ENCODE peak calls at places on chromosome 18, in five cellular contexts. D is M059J; W is stimulated activated naive CD8-positive, alpha-beta T cell treated with anti-CD3 and anti-CD28 coated beads, Interleukin-15, amount 100 ng/mL, for 72 hours; H is activated CD8-positive, alpha-beta memory T cell treated with anti-CD3 and anti-CD28 coated beads, Interleukin-2, amount 50 U/mL, for 4 hours; X is transverse colon. S is an unnamed sample.

GRCh38 chr18:76587147-76587885 is 92.3 kb upstream of the ZNF516 start:
- DNase-seq in D (no peak), W (no peak), H (no peak), X (no peak), S (no peak)

GRCh38 chr18:74114206-74114605 is 33.4 kb downstream of the FBXO15 start:
- DNase-seq in D (peak; percentile 9), W (no peak), H (no peak), X (no peak), S (no peak)

GRCh38 chr18:58541789-58542425 is 87.0 kb downstream of the ALPK2 start:
- DNase-seq in D (peak; percentile 99), W (peak; percentile 53), H (peak; percentile 36), X (no peak), S (peak; percentile 46)

GRCh38 chr18:26650310-26651285 is 102.2 kb upstream of the KCTD1 start:
- DNase-seq in D (no peak), W (no peak), H (no peak), X (no peak), S (no peak)

GRCh38 chr18:57122906-57123510 is 23.9 kb upstream of the BOD1L2 start:
- DNase-seq in D (no peak), W (no peak), H (no peak), X (no peak), S (no peak)

GRCh38 chr18:79717555-79718074 is 38.0 kb downstream of the CTDP1 start:
- DNase-seq in D (no peak), W (no peak), H (no peak), X (no peak), S (no peak)

GRCh38 chr18:12233378-12233777 is 20.8 kb upstream of the CIDEA start:
- DNase-seq in D (peak; percentile 59), W (no peak), H (no peak), X (no peak), S (no peak)

GRCh38 chr18:58572181-58572580 is 56.7 kb downstream of the ALPK2 start:
- DNase-seq in D (peak; percentile 99), W (no peak), H (no peak), X (peak; percentile 20), S (no peak)

GRCh38 chr18:10514082-10514481 is 11.7 kb upstream of the NAPG start:
- DNase-seq in D (no peak), W (no peak), H (no peak), X (no peak), S (no peak)

GRCh38 chr18:30828700-30829099 is 213.8 kb downstream of the DSC3 start:
- DNase-seq in D (no peak), W (no peak), H (no peak), X (no peak), S (no peak)

GRCh38 chr18:26091047-26091630 is 726 bp upstream of the SS18 start:
- DNase-seq in D (peak; percentile 81), W (no peak), H (no peak), X (no peak), S (no peak)

GRCh38 chr18:64972545-64972944 is 778.3 kb upstream of the CDH7 start:
- DNase-seq in D (no peak), W (no peak), H (no peak), X (no peak), S (no peak)

GRCh38 chr18:75785175-75785574 is 357.7 kb upstream of the SMIM21 start:
- DNase-seq in D (no peak), W (no peak), H (no peak), X (no peak), S (no peak)

GRCh38 chr18:45920367-45920766 is 46.8 kb downstream of the EPG5 start:
- DNase-seq in D (peak; percentile 97), W (no peak), H (no peak), X (peak; percentile 60), S (peak; percentile 5)

GRCh38 chr18:49023281-49023937 is 72.6 kb upstream of the SMAD7 start:
- DNase-seq in D (no peak), W (no peak), H (no peak), X (peak; percentile 6), S (no peak)

GRCh38 chr18:26322892-26323653 is 96.8 kb downstream of the TAF4B start:
- DNase-seq in D (peak; percentile 79), W (no peak), H (no peak), X (no peak), S (no peak)

GRCh38 chr18:79924814-79925655 is 26.4 kb downstream of the SLC66A2 start:
- DNase-seq in D (no peak), W (no peak), H (no peak), X (peak; percentile 6), S (no peak)

GRCh38 chr18:57901819-57902600 is 98.9 kb upstream of the ATP8B1 start:
- DNase-seq in D (no peak), W (no peak), H (no peak), X (peak; percentile 62), S (no peak)

GRCh38 chr18:45627204-45627526 is 11.9 kb downstream of the SLC14A2 start:
- DNase-seq in D (no peak), W (no peak), H (no peak), X (no peak), S (no peak)

GRCh38 chr18:46397174-46397573 is 259.8 kb downstream of the LOXHD1 start:
- DNase-seq in D (no peak), W (no peak), H (no peak), X (no peak), S (no peak)

GRCh38 chr18:55401638-55402191 is 186.3 kb downstream of the TCF4 start:
- DNase-seq in D (peak; percentile 91), W (no peak), H (no peak), X (no peak), S (no peak)

GRCh38 chr18:61127714-61128485 is 205.3 kb upstream of the CDH20 start:
- DNase-seq in D (no peak), W (no peak), H (no peak), X (no peak), S (no peak)

GRCh38 chr18:48680871-48681270 is 142.0 kb downstream of the CTIF start:
- DNase-seq in D (no peak), W (no peak), H (no peak), X (no peak), S (no peak)

GRCh38 chr18:45415614-45416013 is 199.7 kb upstream of the SLC14A2 start:
- DNase-seq in D (no peak), W (no peak), H (no peak), X (no peak), S (no peak)

GRCh38 chr18:63207825-63208224 is 111.7 kb downstream of the BCL2 start:
- DNase-seq in D (no peak), W (no peak), H (no peak), X (no peak), S (no peak)

GRCh38 chr18:39841133-39842041 is 2113.6 kb upstream of the PIK3C3 start:
- DNase-seq in D (peak; percentile 87), W (no peak), H (no peak), X (peak; percentile 41), S (peak; percentile 6)

GRCh38 chr18:31439807-31440325 is 7.7 kb upstream of the DSG3 start:
- DNase-seq in D (no peak), W (no peak), H (no peak), X (no peak), S (peak; percentile 39)

GRCh38 chr18:21383031-21383430 is 141.0 kb downstream of the GREB1L start:
- DNase-seq in D (no peak), W (no peak), H (no peak), X (no peak), S (no peak)

GRCh38 chr18:62715829-62716678 is 713 bp downstream of the PHLPP1 start:
- DNase-seq in D (peak; percentile 70), W (peak; percentile 77), H (peak; percentile 52), X (peak; percentile 70), S (peak; percentile 77)

GRCh38 chr18:49321800-49322461 is 138.5 kb downstream of the DYM start:
- DNase-seq in D (peak; percentile 64), W (no peak), H (no peak), X (no peak), S (no peak)

GRCh38 chr18:27750014-27750413 is 426.9 kb downstream of the CDH2 start:
- DNase-seq in D (peak; percentile 79), W (no peak), H (no peak), X (no peak), S (peak; percentile 49)

GRCh38 chr18:8800041-8800441 is 94.7 kb downstream of the MTCL1 start:
- DNase-seq in D (peak; percentile 83), W (no peak), H (no peak), X (no peak), S (no peak)

S was measured in NB4.